ENCODE peak calls at places on chromosomes 5 and 9, in ten cellular contexts. E, U, J, F, L, G, V, P, N and R are unnamed samples.

GRCh38 chr5:7676455-7676854 is 174.5 kb downstream of the CFAP90 start:
- DNase-seq in L (no peak), J (no peak), U (no peak), V (no peak), N (no peak), P (no peak), G (no peak), E (no peak), F (no peak), R (no peak)

GRCh38 chr5:138661991-138662434 is 86.8 kb upstream of the HSPA9 start:
- DNase-seq in G (no peak), P (no peak), F (no peak), V (no peak), U (no peak), N (no peak), L (no peak), E (no peak), J (no peak), R (no peak)

GRCh38 chr9:6645153-6646027 is at the start of gene GLDC:
- DNase-seq in P (no peak), F (no peak), N (peak), G (no peak), V (peak), U (peak), J (peak), E (peak), L (peak), R (no peak)

GRCh38 chr9:91515074-91515687 is 91.5 kb upstream of the NFIL3 start:
- DNase-seq in G (no peak), P (peak), J (peak), F (peak), U (no peak), E (no peak), L (peak), N (no peak), V (peak), R (peak)

GRCh38 chr5:71680510-71680909 is 38.6 kb upstream of the CARTPT start:
- DNase-seq in E (no peak), L (no peak), P (no peak), V (no peak), U (no peak), J (no peak), G (no peak), N (no peak), F (no peak), R (no peak)

GRCh38 chr9:86126998-86127972 is 27.9 kb upstream of the GOLM1 start:
- DNase-seq in F (peak), L (peak), N (peak), G (no peak), U (peak), E (no peak), J (no peak), V (peak), P (peak), R (peak)

GRCh38 chr5:79992891-79993290 is 1.8 kb upstream of the MTX3 start:
- DNase-seq in U (no peak), V (no peak), E (no peak), N (no peak), J (no peak), F (no peak), P (no peak), G (no peak), L (no peak), R (no peak)

GRCh38 chr5:6592611-6593010 is 40.2 kb downstream of the NSUN2 start:
- DNase-seq in E (no peak), V (no peak), F (peak), N (no peak), J (no peak), U (no peak), P (peak), G (no peak), L (no peak), R (no peak)

GRCh38 chr9:135692410-135692809 is 6.9 kb downstream of the SOHLH1 start:
- DNase-seq in J (no peak), P (peak), V (no peak), U (no peak), F (no peak), L (peak), E (no peak), N (no peak), G (no peak), R (no peak)

GRCh38 chr9:94951591-94952115 is 225.2 kb downstream of the AOPEP start:
- DNase-seq in L (no peak), V (no peak), U (no peak), N (no peak), F (no peak), G (no peak), J (no peak), E (no peak), P (no peak), R (no peak)

GRCh38 chr9:130220351-130220750 is 45.2 kb upstream of the HMCN2 start:
- DNase-seq in V (no peak), E (no peak), G (no peak), N (no peak), J (no peak), U (no peak), P (no peak), F (no peak), L (no peak), R (no peak)

GRCh38 chr5:171632618-171633017 is 153.0 kb upstream of the SMIM23 start:
- DNase-seq in L (no peak), V (no peak), G (no peak), F (no peak), U (no peak), E (no peak), P (no peak), N (no peak), J (no peak), R (no peak)

GRCh38 chr5:74372051-74372450 is 268.5 kb downstream of the ENC1 start:
- DNase-seq in G (no peak), N (no peak), U (no peak), P (no peak), L (no peak), E (no peak), V (no peak), J (no peak), F (no peak), R (peak)

GRCh38 chr5:82272957-82273356 is 5.2 kb downstream of the RPS23 start:
- DNase-seq in N (peak), F (no peak), L (no peak), E (no peak), G (no peak), J (peak), P (no peak), V (peak), U (no peak), R (no peak)

GRCh38 chr5:127290019-127290945 is at the start of gene MEGF10:
- DNase-seq in J (no peak), P (peak), G (no peak), F (no peak), N (peak), V (peak), L (peak), E (no peak), U (peak), R (peak)

GRCh38 chr9:124040935-124041816 is 29.6 kb downstream of the LHX2 start:
- DNase-seq in G (peak), J (peak), L (no peak), P (no peak), U (no peak), N (peak), E (no peak), F (no peak), V (peak), R (peak)

GRCh38 chr9:20358201-20358600 is 264.1 kb downstream of the MLLT3 start:
- DNase-seq in J (no peak), L (no peak), N (no peak), U (no peak), P (peak), F (no peak), V (no peak), E (no peak), G (no peak), R (no peak)

GRCh38 chr9:114588671-114589526 is 1.3 kb downstream of the ATP6V1G1 start:
- DNase-seq in L (no peak), P (peak), G (peak), N (no peak), U (no peak), F (no peak), V (no peak), E (no peak), J (no peak), R (no peak)

GRCh38 chr9:22052376-22052945 is 43.4 kb upstream of the CDKN2B start:
- DNase-seq in J (no peak), L (peak), E (no peak), N (no peak), U (no peak), P (peak), G (no peak), F (peak), V (no peak), R (peak)

GRCh38 chr9:76652894-76653293 is 111.3 kb upstream of the PCA3 start:
- DNase-seq in N (no peak), P (peak), L (no peak), V (no peak), U (no peak), G (peak), J (no peak), F (no peak), E (no peak), R (no peak)

GRCh38 chr5:165892383-165892782 is 2387.0 kb downstream of the MAT2B start:
- DNase-seq in J (no peak), P (no peak), N (no peak), E (no peak), G (no peak), V (no peak), L (no peak), F (no peak), U (no peak), R (no peak)

GRCh38 chr9:129520082-129520481 is 100.8 kb downstream of the C9orf50 start:
- DNase-seq in L (no peak), F (no peak), V (no peak), J (no peak), N (no peak), G (no peak), U (no peak), P (no peak), E (no peak), R (no peak)

GRCh38 chr5:113693205-113693553 is 179.7 kb downstream of the YTHDC2 start:
- DNase-seq in U (peak), N (peak), J (no peak), L (no peak), E (no peak), G (no peak), V (no peak), P (no peak), F (no peak), R (no peak)

GRCh38 chr5:77347435-77348098 is 137.1 kb downstream of the PDE8B start:
- DNase-seq in J (no peak), V (no peak), U (no peak), L (no peak), G (no peak), P (no peak), E (no peak), N (no peak), F (no peak), R (no peak)

GRCh38 chr9:18554244-18554643 is 80.3 kb downstream of the ADAMTSL1 start:
- DNase-seq in V (no peak), P (no peak), G (no peak), L (no peak), E (no peak), U (no peak), N (no peak), F (no peak), J (no peak), R (no peak)

GRCh38 chr5:3393122-3393963 is 202.3 kb upstream of the IRX1 start:
- DNase-seq in G (no peak), L (no peak), F (no peak), P (no peak), U (peak), V (no peak), N (no peak), E (no peak), J (no peak), R (no peak)

GRCh38 chr5:149240354-149240998 is 31.2 kb upstream of the AFAP1L1 start:
- DNase-seq in F (no peak), L (no peak), N (no peak), P (no peak), J (peak), G (no peak), E (peak), V (no peak), U (no peak), R (no peak)

GRCh38 chr5:130692766-130693165 is 472.3 kb downstream of the HINT1 start:
- DNase-seq in F (no peak), L (no peak), P (peak), V (no peak), U (no peak), N (no peak), E (no peak), J (no peak), G (no peak), R (peak)

GRCh38 chr9:27888661-27889295 is 315.5 kb upstream of the C9orf72 start:
- DNase-seq in J (peak), V (no peak), P (peak), G (peak), L (no peak), F (no peak), E (no peak), N (peak), U (no peak), R (no peak)

GRCh38 chr5:136285501-136285900 is 79.8 kb downstream of the TRPC7 start:
- DNase-seq in F (no peak), N (no peak), V (no peak), P (peak), U (no peak), E (no peak), J (no peak), G (no peak), L (no peak), R (no peak)

GRCh38 chr9:130284249-130284625 is 18.7 kb downstream of the HMCN2 start:
- DNase-seq in U (no peak), G (no peak), L (no peak), F (no peak), E (no peak), N (no peak), V (no peak), P (no peak), J (no peak), R (no peak)

GRCh38 chr9:69546265-69546664 is 125.9 kb downstream of the APBA1 start:
- DNase-seq in G (no peak), E (no peak), J (no peak), N (no peak), P (peak), U (no peak), L (peak), V (no peak), F (no peak), R (peak)

GRCh38 chr9:69548676-69549075 is 123.5 kb downstream of the APBA1 start:
- DNase-seq in N (no peak), U (no peak), P (no peak), V (no peak), G (no peak), L (peak), J (no peak), F (no peak), E (no peak), R (peak)

GRCh38 chr9:69542048-69542447 is 130.1 kb downstream of the APBA1 start:
- DNase-seq in U (no peak), J (no peak), N (no peak), L (no peak), V (no peak), P (no peak), F (no peak), E (no peak), G (no peak), R (no peak)

DNA sequence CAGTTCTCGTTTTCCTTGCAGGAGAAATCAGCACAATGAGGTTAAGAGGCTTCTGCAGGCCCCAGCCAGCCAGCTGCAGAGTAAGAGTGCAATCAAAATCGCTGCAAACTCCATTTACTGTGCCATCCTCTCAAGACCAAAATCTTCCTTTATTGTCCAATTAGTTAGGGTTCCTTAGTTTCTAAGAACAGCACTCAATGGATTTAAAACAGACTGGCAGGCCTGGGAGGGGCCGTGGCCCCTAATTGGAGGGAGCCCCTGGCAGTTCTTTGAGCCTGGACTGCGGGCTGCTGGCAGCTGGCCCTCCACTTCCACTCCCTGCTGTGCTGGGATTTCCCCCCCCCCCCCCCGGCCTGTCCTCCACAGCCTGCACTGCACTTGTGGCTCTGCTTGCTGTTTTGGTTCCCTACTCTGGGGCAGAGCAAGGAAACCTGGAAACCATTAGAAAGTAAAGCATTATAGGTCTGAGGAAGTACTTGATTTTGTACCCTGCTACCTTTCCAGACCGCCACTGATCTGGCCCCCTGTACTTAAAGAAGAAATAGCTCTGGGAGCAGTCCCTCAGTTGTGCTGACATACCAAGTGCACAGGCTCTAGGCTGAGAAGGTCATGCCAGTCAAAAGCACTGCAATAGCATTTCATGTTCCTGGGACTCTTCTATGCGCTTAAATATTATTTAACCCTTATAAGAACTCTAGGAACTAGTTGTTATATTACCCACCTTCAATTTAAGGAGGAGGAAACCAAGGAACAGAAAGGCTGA is 129.0 kb downstream of the APBA1 start:
- DNase-seq in V (no peak), G (no peak), J (no peak), F (no peak), E (no peak), L (no peak), U (peak), N (peak), P (no peak), R (peak)
- H3K4me3 ChIP-seq in V (no peak), G (no peak), J (no peak), F (no peak), E (no peak), L (no peak), U (no peak), N (no peak), P (no peak), R (no peak)

GRCh38 chr5:19067741-19068140 is 920.3 kb downstream of the CDH18 start:
- DNase-seq in U (no peak), V (no peak), E (no peak), L (no peak), F (no peak), P (no peak), J (no peak), N (no peak), G (no peak), R (no peak)
- H3K4me3 ChIP-seq in U (no peak), V (no peak), E (no peak), L (no peak), F (no peak), P (no peak), J (no peak), N (no peak), G (no peak), R (no peak)

GRCh38 chr5:99032234-99033013 is 103.6 kb upstream of the CHD1 start:
- DNase-seq in V (peak), L (peak), U (peak), E (no peak), F (peak), P (peak), J (no peak), N (no peak), G (peak), R (peak)

GRCh38 chr5:99034336-99034735 is 105.5 kb upstream of the CHD1 start:
- DNase-seq in V (no peak), L (peak), F (no peak), J (no peak), G (no peak), E (no peak), N (no peak), P (peak), U (no peak), R (peak)

GRCh38 chr5:99035942-99036341 is 107.1 kb upstream of the CHD1 start:
- DNase-seq in P (no peak), J (no peak), V (no peak), G (no peak), L (no peak), N (no peak), E (no peak), U (no peak), F (no peak), R (no peak)

GRCh38 chr5:99030871-99031440 is 102.1 kb upstream of the CHD1 start:
- DNase-seq in V (no peak), E (no peak), G (no peak), N (no peak), F (no peak), J (no peak), U (no peak), L (no peak), P (peak), R (no peak)

DNA sequence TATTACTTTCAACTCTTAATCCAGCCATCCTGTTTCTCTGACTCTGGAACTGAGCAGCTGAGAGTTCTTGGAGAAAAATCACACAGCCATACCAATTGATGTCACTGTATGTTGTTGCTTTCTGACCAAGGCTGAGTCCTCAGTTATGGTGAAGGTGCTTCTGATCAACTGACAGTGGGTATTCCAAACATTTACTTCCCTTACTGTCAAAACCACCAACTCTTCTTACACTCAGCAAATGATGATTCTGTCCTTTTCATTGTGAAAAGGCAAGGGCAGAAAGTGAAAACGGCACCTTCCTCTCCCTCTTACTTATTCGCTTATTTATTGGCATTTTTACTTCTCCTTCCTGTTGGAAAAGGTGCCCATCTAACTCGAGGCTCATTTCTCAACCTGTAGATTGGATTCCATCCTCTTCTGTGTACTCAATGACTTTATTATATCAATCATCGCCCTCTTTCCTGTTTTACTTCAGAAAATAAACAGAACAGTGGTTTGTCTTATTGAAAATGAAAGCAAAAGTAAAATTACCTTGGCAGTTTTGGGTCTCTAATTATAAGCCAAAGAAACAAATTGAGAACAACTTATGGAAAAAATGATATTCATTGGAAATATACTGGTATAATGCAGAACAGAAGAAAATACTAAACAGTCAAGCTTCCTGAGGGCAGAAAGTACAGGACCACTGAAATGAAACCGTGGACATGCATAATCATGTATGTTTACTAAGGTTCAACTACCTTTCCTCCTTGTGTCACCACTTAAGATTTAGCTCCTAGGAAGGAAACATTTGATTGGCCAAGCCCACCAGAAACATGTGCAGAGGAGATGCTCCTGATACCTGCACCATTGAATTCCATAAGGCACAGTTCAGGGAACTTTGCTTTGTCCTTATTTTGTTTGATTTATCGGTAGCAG is 104.5 kb upstream of the CHD1 start:
- DNase-seq in J (no peak), G (no peak), E (no peak), L (no peak), P (peak), U (no peak), V (no peak), N (no peak), F (no peak), R (no peak)
- H3K4me3 ChIP-seq in J (peak), G (peak), E (peak), L (no peak), P (no peak), U (no peak), V (peak), N (no peak), F (no peak), R (peak)

DNA sequence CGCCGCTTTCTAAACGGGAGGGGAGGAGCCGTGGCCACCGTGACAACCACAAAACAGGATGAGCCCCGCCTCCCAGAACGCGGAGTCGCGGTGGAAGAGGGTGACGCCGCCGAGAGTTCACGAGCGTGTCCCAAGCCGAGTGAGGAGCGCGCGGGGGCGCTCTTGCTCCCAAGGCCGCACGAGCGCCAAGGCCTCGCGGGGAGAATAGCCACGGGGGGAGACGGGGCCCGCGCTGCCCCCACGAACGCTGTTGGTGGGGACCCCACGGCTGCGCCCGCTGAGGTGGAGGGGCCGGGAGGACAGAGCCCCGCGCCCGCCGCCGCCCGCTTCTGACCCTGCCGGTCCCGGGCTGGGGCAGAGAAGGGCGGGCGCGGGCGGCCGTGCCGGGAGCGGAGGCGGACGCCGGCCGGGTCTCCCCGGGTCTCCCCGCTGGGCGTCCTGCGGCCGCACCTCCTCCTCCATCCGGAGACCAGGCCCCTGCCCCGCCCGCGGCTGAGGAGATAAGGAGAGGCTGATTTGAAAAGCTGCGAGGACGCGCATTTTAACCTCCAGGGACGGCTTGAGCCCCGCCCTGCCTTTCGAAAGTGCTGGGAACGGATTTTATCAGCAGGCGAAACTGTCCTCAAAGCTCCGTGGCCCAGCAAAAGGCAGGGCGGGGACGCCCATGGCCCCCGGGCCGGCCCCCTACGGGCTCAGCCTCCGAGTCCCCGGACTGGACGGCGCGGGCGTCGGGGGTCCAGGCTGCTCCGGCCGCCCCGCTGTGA is 3.8 kb upstream of the NKD2 start:
- DNase-seq in V (peak), G (no peak), F (no peak), J (no peak), L (peak), N (peak), E (no peak), U (peak), P (peak), R (no peak)
- H3K4me3 ChIP-seq in V (peak), G (no peak), F (peak), J (no peak), L (peak), N (peak), E (no peak), U (peak), P (peak), R (no peak)